ENCODE peak calls at places on chromosomes 7 and 10, in five cellular contexts. One of them, this sample, is unnamed.
A peak's percentile ranks its signal among the peaks of the same experiment; 100 is the strongest.

GRCh38 chr10:99520040-99520803 is 12.5 kb upstream of the NKX2-3 start:
- DNase-seq in IMR-90: no peak
- DNase-seq in foreskin fibroblast: no peak
- DNase-seq in BJ: no peak
- DNase-seq in fibroblast of mammary gland: no peak
- DNase-seq in this sample: no peak

GRCh38 chr10:79098596-79099015 is 29.8 kb downstream of the ZMIZ1 start:
- DNase-seq in IMR-90: peak; percentile 54
- DNase-seq in foreskin fibroblast: no peak
- DNase-seq in BJ: no peak
- DNase-seq in fibroblast of mammary gland: peak; percentile 45
- DNase-seq in this sample: no peak

GRCh38 chr10:131127610-131128009 is 183.9 kb downstream of the TCERG1L start:
- DNase-seq in IMR-90: no peak
- DNase-seq in foreskin fibroblast: no peak
- DNase-seq in BJ: no peak
- DNase-seq in fibroblast of mammary gland: no peak
- DNase-seq in this sample: no peak

GRCh38 chr7:7176421-7177043 is 5.8 kb upstream of the C1GALT1 start:
- DNase-seq in IMR-90: peak; percentile 91
- DNase-seq in foreskin fibroblast: peak; percentile 84
- DNase-seq in BJ: peak; percentile 56
- DNase-seq in fibroblast of mammary gland: peak; percentile 95
- DNase-seq in this sample: no peak

GRCh38 chr10:3723706-3724225 is 61.2 kb downstream of the KLF6 start:
- DNase-seq in IMR-90: no peak
- DNase-seq in foreskin fibroblast: no peak
- DNase-seq in BJ: peak; percentile 26
- DNase-seq in fibroblast of mammary gland: peak; percentile 44
- DNase-seq in this sample: peak; percentile 29

GRCh38 chr10:17385066-17385465 is 69.3 kb downstream of the ST8SIA6 start:
- DNase-seq in IMR-90: no peak
- DNase-seq in foreskin fibroblast: no peak
- DNase-seq in BJ: no peak
- DNase-seq in fibroblast of mammary gland: no peak
- DNase-seq in this sample: no peak

GRCh38 chr7:1431644-1432380 is 27.5 kb downstream of the MICALL2 start:
- DNase-seq in IMR-90: no peak
- DNase-seq in foreskin fibroblast: no peak
- DNase-seq in BJ: no peak
- DNase-seq in fibroblast of mammary gland: no peak
- DNase-seq in this sample: no peak

GRCh38 chr10:67666416-67667043 is 29.5 kb downstream of the CTNNA3 start:
- DNase-seq in IMR-90: peak; percentile 30
- DNase-seq in foreskin fibroblast: no peak
- DNase-seq in BJ: no peak
- DNase-seq in fibroblast of mammary gland: peak; percentile 32
- DNase-seq in this sample: no peak

GRCh38 chr10:32338262-32338661 is 8.7 kb downstream of the EPC1 start:
- DNase-seq in IMR-90: peak; percentile 36
- DNase-seq in foreskin fibroblast: no peak
- DNase-seq in BJ: no peak
- DNase-seq in fibroblast of mammary gland: peak; percentile 70
- DNase-seq in this sample: no peak

GRCh38 chr10:62779487-62780248 is 24.9 kb upstream of the ADO start:
- DNase-seq in IMR-90: peak; percentile 4
- DNase-seq in foreskin fibroblast: peak; percentile 7
- DNase-seq in BJ: no peak
- DNase-seq in fibroblast of mammary gland: peak; percentile 75
- DNase-seq in this sample: no peak

GRCh38 chr7:64884085-64884912 is 18.8 kb upstream of the ZNF273 start:
- DNase-seq in IMR-90: no peak
- DNase-seq in foreskin fibroblast: no peak
- DNase-seq in BJ: no peak
- DNase-seq in fibroblast of mammary gland: no peak
- DNase-seq in this sample: no peak

GRCh38 chr10:21527634-21528451 is 2.4 kb upstream of the SKIDA1 start:
- DNase-seq in IMR-90: peak; percentile 57
- DNase-seq in foreskin fibroblast: no peak
- DNase-seq in BJ: no peak
- DNase-seq in fibroblast of mammary gland: peak; percentile 58
- DNase-seq in this sample: no peak

GRCh38 chr10:121577568-121577967 is 20.7 kb downstream of the FGFR2 start:
- DNase-seq in IMR-90: no peak
- DNase-seq in foreskin fibroblast: no peak
- DNase-seq in BJ: no peak
- DNase-seq in fibroblast of mammary gland: no peak
- DNase-seq in this sample: no peak

GRCh38 chr7:125154930-125155329 is 225.3 kb upstream of the POT1 start:
- DNase-seq in IMR-90: no peak
- DNase-seq in foreskin fibroblast: no peak
- DNase-seq in BJ: no peak
- DNase-seq in fibroblast of mammary gland: no peak
- DNase-seq in this sample: no peak

GRCh38 chr7:54542920-54543539 is 855 bp downstream of the VSTM2A start:
- DNase-seq in IMR-90: peak; percentile 5
- DNase-seq in foreskin fibroblast: no peak
- DNase-seq in BJ: no peak
- DNase-seq in fibroblast of mammary gland: peak; percentile 9
- DNase-seq in this sample: no peak

GRCh38 chr7:26910221-26910620 is 45.8 kb upstream of the SKAP2 start:
- DNase-seq in IMR-90: peak; percentile 36
- DNase-seq in foreskin fibroblast: peak; percentile 90
- DNase-seq in BJ: peak; percentile 39
- DNase-seq in fibroblast of mammary gland: peak; percentile 93
- DNase-seq in this sample: no peak

GRCh38 chr7:155581954-155582353 is 35.6 kb upstream of the CNPY1 start:
- DNase-seq in IMR-90: no peak
- DNase-seq in foreskin fibroblast: no peak
- DNase-seq in BJ: no peak
- DNase-seq in fibroblast of mammary gland: no peak
- DNase-seq in this sample: no peak

GRCh38 chr7:141115949-141116348 is 42.1 kb downstream of the TMEM178B start:
- DNase-seq in IMR-90: no peak
- DNase-seq in foreskin fibroblast: no peak
- DNase-seq in BJ: no peak
- DNase-seq in fibroblast of mammary gland: no peak
- DNase-seq in this sample: no peak

GRCh38 chr7:30244340-30244739 is 40.1 kb upstream of the ZNRF2 start:
- DNase-seq in IMR-90: no peak
- DNase-seq in foreskin fibroblast: no peak
- DNase-seq in BJ: no peak
- DNase-seq in fibroblast of mammary gland: no peak
- DNase-seq in this sample: no peak

GRCh38 chr7:50827281-50827680 is 44.6 kb upstream of the GRB10 start:
- DNase-seq in IMR-90: no peak
- DNase-seq in foreskin fibroblast: no peak
- DNase-seq in BJ: no peak
- DNase-seq in fibroblast of mammary gland: no peak
- DNase-seq in this sample: no peak
- TF ChIP-seq CTCF in IMR-90: no peak
- TF ChIP-seq CTCF in foreskin fibroblast: no peak
- TF ChIP-seq CTCF in BJ: no peak
- TF ChIP-seq CTCF in fibroblast of mammary gland: no peak
- TF ChIP-seq CTCF in this sample: no peak

GRCh38 chr7:134723904-134724303 is 55.5 kb upstream of the CALD1 start:
- DNase-seq in IMR-90: no peak
- DNase-seq in foreskin fibroblast: no peak
- DNase-seq in BJ: no peak
- DNase-seq in fibroblast of mammary gland: no peak
- DNase-seq in this sample: no peak

GRCh38 chr7:134722786-134723322 is 56.6 kb upstream of the CALD1 start:
- DNase-seq in IMR-90: no peak
- DNase-seq in foreskin fibroblast: no peak
- DNase-seq in BJ: no peak
- DNase-seq in fibroblast of mammary gland: no peak
- DNase-seq in this sample: no peak

GRCh38 chr7:134726581-134726980 is 52.9 kb upstream of the CALD1 start:
- DNase-seq in IMR-90: peak; percentile 48
- DNase-seq in foreskin fibroblast: no peak
- DNase-seq in BJ: no peak
- DNase-seq in fibroblast of mammary gland: peak; percentile 60
- DNase-seq in this sample: no peak

GRCh38 chr7:134727711-134728110 is 51.7 kb upstream of the CALD1 start:
- DNase-seq in IMR-90: peak; percentile 53
- DNase-seq in foreskin fibroblast: no peak
- DNase-seq in BJ: no peak
- DNase-seq in fibroblast of mammary gland: peak; percentile 70
- DNase-seq in this sample: no peak

DNA sequence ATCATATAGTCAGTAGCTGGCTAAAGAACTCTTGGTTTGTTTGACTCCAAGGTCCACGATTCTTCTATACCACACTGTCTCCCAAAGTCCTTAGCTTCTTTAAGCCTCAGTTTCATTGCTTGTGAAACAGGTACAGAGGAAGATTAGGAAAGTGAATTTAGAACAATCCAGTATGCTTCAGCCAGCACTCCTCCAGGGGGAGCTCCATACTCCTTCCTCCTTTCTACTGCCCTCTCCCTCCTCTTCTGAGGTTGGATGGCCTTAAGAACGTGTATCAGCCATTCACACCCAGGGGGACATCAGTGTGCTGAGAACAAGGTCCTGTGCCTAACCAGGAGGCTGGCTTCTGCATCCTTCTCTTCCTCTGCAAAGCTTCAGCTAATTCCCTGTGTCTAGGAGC is 54.8 kb upstream of the CALD1 start:
- DNase-seq in IMR-90: peak; percentile 54
- DNase-seq in foreskin fibroblast: no peak
- DNase-seq in BJ: no peak
- DNase-seq in fibroblast of mammary gland: peak; percentile 75
- DNase-seq in this sample: no peak
- TF ChIP-seq CTCF in IMR-90: peak; percentile 64
- TF ChIP-seq CTCF in foreskin fibroblast: peak; percentile 68
- TF ChIP-seq CTCF in BJ: peak; percentile 67
- TF ChIP-seq CTCF in fibroblast of mammary gland: peak; percentile 88
- TF ChIP-seq CTCF in this sample: peak; percentile 46

DNA sequence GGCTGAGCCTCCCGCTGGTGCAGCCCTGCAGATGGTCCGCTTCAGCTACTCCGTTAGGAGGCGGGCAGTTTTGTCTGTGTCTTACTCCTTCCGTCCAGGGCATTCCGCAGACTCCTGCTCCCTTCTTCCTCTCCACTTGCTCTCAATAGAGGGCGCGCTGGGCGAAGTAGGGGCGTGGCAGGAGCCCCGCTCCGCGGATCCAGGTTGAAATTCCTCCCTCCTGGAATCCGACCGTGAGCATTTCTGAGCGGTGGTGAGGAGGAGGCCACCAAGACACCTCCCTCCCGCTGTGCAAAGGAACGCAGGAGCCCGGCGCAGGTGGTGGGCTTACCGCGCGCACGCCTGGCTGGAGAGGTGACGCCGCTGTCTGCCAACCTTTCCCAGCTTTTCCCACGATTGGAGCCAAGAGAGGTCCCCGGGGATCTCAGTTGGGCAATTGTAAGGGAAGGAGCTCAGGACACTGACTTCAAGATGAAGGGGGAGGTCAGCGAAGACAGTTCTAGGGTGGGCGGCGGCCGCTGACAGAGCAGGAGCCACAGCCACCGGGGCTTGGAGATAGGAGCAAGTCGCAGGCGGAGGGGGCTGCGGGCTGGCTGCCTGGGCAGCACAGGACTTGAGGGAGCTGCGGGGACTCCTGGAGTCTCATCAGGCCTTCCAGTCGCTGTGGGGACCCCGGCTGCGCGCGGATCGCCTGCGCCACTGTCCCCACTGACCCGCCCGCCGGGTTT is 1011.3 kb downstream of the XPNPEP1 start:
- DNase-seq in IMR-90: peak; percentile 51
- DNase-seq in foreskin fibroblast: peak; percentile 19
- DNase-seq in BJ: no peak
- DNase-seq in fibroblast of mammary gland: peak; percentile 65
- DNase-seq in this sample: no peak
- TF ChIP-seq CTCF in IMR-90: peak; percentile 57
- TF ChIP-seq CTCF in foreskin fibroblast: peak; percentile 74
- TF ChIP-seq CTCF in BJ: peak; percentile 81
- TF ChIP-seq CTCF in fibroblast of mammary gland: peak; percentile 58
- TF ChIP-seq CTCF in this sample: peak; percentile 28

GRCh38 chr7:151059362-151060112 is at the start of gene SLC4A2:
- DNase-seq in IMR-90: peak; percentile 58
- DNase-seq in foreskin fibroblast: peak; percentile 76
- DNase-seq in BJ: no peak
- DNase-seq in fibroblast of mammary gland: peak; percentile 59
- DNase-seq in this sample: no peak
- TF ChIP-seq CTCF in IMR-90: peak; percentile 49
- TF ChIP-seq CTCF in foreskin fibroblast: peak; percentile 30
- TF ChIP-seq CTCF in BJ: peak; percentile 59
- TF ChIP-seq CTCF in fibroblast of mammary gland: peak; percentile 25
- TF ChIP-seq CTCF in this sample: peak; percentile 52

GRCh38 chr10:71747808-71748523 is 25.4 kb downstream of the VSIR start:
- DNase-seq in IMR-90: no peak
- DNase-seq in foreskin fibroblast: no peak
- DNase-seq in BJ: no peak
- DNase-seq in fibroblast of mammary gland: no peak
- DNase-seq in this sample: no peak

GRCh38 chr10:71744897-71745658 is 25.5 kb upstream of the C10orf105 start:
- DNase-seq in IMR-90: no peak
- DNase-seq in foreskin fibroblast: no peak
- DNase-seq in BJ: no peak
- DNase-seq in fibroblast of mammary gland: no peak
- DNase-seq in this sample: no peak

GRCh38 chr10:71745659-71746250 is 26.2 kb upstream of the C10orf105 start:
- DNase-seq in IMR-90: no peak
- DNase-seq in foreskin fibroblast: no peak
- DNase-seq in BJ: no peak
- DNase-seq in fibroblast of mammary gland: no peak
- DNase-seq in this sample: no peak

GRCh38 chr10:71747039-71747807 is 26.1 kb downstream of the VSIR start:
- DNase-seq in IMR-90: no peak
- DNase-seq in foreskin fibroblast: no peak
- DNase-seq in BJ: no peak
- DNase-seq in fibroblast of mammary gland: no peak
- DNase-seq in this sample: no peak

DNA sequence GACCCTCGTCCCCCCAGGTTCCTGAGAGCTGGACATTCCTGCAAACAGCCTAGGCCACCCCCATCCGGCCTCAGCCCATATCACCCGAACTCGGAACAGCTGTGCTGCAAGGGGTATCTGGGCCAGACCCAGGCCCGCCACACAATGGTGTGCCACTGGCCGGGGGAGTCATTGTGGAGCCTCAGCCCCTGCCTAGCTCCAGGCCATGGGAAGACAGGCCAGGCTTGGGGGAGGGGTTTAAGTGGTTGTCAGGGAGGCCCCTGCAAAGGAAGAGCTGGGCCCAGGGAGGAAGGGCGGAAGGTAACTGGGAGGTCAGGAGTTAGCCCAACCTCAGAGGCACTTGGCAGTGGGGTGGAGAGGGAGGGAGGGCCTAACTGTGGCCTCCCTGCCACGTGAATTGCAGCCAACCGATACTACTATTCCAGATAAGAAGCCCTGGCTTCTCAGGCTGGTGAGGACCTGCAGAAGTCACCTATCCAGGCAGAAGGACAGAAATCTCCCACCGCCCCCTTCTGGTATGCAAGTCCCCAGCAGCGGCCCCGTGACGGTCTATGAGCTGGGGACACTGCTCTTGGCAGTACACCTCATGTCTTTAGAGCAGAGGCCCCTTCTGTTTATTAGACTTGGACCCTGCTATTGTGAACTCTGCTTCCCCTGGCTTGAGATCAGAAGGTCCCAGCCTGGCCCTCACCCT is 26.8 kb downstream of the VSIR start:
- DNase-seq in IMR-90: no peak
- DNase-seq in foreskin fibroblast: no peak
- DNase-seq in BJ: no peak
- DNase-seq in fibroblast of mammary gland: no peak
- DNase-seq in this sample: no peak
- TF ChIP-seq CTCF in IMR-90: no peak
- TF ChIP-seq CTCF in foreskin fibroblast: no peak
- TF ChIP-seq CTCF in BJ: no peak
- TF ChIP-seq CTCF in fibroblast of mammary gland: no peak
- TF ChIP-seq CTCF in this sample: no peak

This sample was measured in AG09319.